ENCODE peak calls at places on chromosomes 4 and X, in seven cellular contexts. Z is COR-L47; Q is activated naive CD4-positive, alpha-beta T cell treated with anti-CD3 and anti-CD28 coated beads for 36 hours; U is PC-3; S is activated CD4-positive, alpha-beta T cell treated with anti-CD3 and anti-CD28 coated beads for 36 hours; J is HFF-Myc; V is H1. B is an unnamed sample.

GRCh38 chrX:65451663-65452062 is 82.9 kb downstream of the LAS1L start:
- DNase-seq in Z (no peak), Q (peak), U (peak), S (peak), J (no peak), V (no peak), B (no peak)

GRCh38 chr4:139735381-139736256 is 70.0 kb downstream of the MGST2 start:
- DNase-seq in Z (no peak), Q (no peak), U (no peak), S (peak), J (no peak), V (peak), B (no peak)

GRCh38 chr4:19034089-19034488 is 1012.5 kb upstream of the LCORL start:
- DNase-seq in Z (no peak), Q (no peak), U (no peak), S (no peak), J (no peak), V (no peak), B (no peak)

GRCh38 chrX:18617351-18617750 is 54.6 kb downstream of the RS1 start:
- DNase-seq in Z (no peak), Q (no peak), U (peak), S (no peak), J (peak), V (no peak), B (peak)

GRCh38 chr4:126757219-126757618 is 875.5 kb upstream of the INTU start:
- DNase-seq in Z (no peak), Q (no peak), U (no peak), S (no peak), J (no peak), V (no peak), B (no peak)

GRCh38 chr4:183478926-183479325 is 25.9 kb upstream of the ING2 start:
- DNase-seq in Z (no peak), Q (no peak), U (no peak), S (no peak), J (no peak), V (no peak), B (no peak)

GRCh38 chr4:37383579-37384229 is 139.2 kb downstream of the NWD2 start:
- DNase-seq in Z (peak), Q (peak), U (peak), S (peak), J (no peak), V (peak), B (no peak)

GRCh38 chr4:104811727-104812126 is 317.0 kb upstream of the CXXC4 start:
- DNase-seq in Z (no peak), Q (no peak), U (no peak), S (no peak), J (no peak), V (no peak), B (no peak)

GRCh38 chrX:56800801-56801200 is 71.8 kb downstream of the NBDY start:
- DNase-seq in Z (no peak), Q (peak), U (no peak), S (peak), J (no peak), V (no peak), B (no peak)

GRCh38 chrX:130144509-130144908 is 21.1 kb downstream of the AIFM1 start:
- DNase-seq in Z (no peak), Q (no peak), U (peak), S (no peak), J (no peak), V (no peak), B (no peak)

GRCh38 chrX:137945470-137945869 is 379.5 kb downstream of the ZIC3 start:
- DNase-seq in Z (peak), Q (no peak), U (no peak), S (no peak), J (no peak), V (no peak), B (no peak)

GRCh38 chrX:131287556-131288179 is 1.4 kb downstream of the IGSF1 start:
- DNase-seq in Z (no peak), Q (no peak), U (no peak), S (no peak), J (no peak), V (no peak), B (no peak)

GRCh38 chr4:2259036-2259540 is 2.8 kb downstream of the MXD4 start:
- DNase-seq in Z (no peak), Q (no peak), U (no peak), S (peak), J (no peak), V (no peak), B (no peak)

GRCh38 chr4:39231660-39232059 is 49.3 kb downstream of the WDR19 start:
- DNase-seq in Z (no peak), Q (no peak), U (no peak), S (no peak), J (no peak), V (no peak), B (no peak)

GRCh38 chr4:39699676-39700409 is 1.9 kb downstream of the UBE2K start:
- DNase-seq in Z (no peak), Q (no peak), U (peak), S (no peak), J (no peak), V (no peak), B (no peak)

GRCh38 chrX:19798423-19798822 is 89.0 kb downstream of the SH3KBP1 start:
- DNase-seq in Z (no peak), Q (peak), U (peak), S (peak), J (no peak), V (no peak), B (no peak)

GRCh38 chr4:183563874-183564273 is 59.0 kb downstream of the ING2 start:
- DNase-seq in Z (no peak), Q (peak), U (peak), S (peak), J (no peak), V (no peak), B (no peak)

GRCh38 chrX:47584714-47585113 is 2.5 kb downstream of the TIMP1 start:
- DNase-seq in Z (no peak), Q (no peak), U (no peak), S (no peak), J (no peak), V (no peak), B (no peak)

GRCh38 chr4:185774076-185774731 is 37.8 kb downstream of the SORBS2 start:
- DNase-seq in Z (no peak), Q (no peak), U (no peak), S (no peak), J (no peak), V (no peak), B (no peak)